ENCODE peak calls at places on chromosomes 1 and 21, in eight cellular contexts. D, Q, X, F, M, G, U and L are unnamed samples.

GRCh38 chr21:31347435-31348032 is 3.5 kb upstream of the TIAM1 start:
- DNase-seq in D (peak), Q (no peak), X (no peak), F (peak), M (peak), G (no peak), U (no peak), L (peak)

GRCh38 chr1:180881806-180882509 is 30.7 kb upstream of the KIAA1614 start:
- DNase-seq in D (peak), Q (no peak), X (peak), F (peak), M (no peak), G (no peak), U (no peak), L (peak)

GRCh38 chr1:197285526-197286217 is 17.6 kb downstream of the CRB1 start:
- DNase-seq in D (no peak), Q (no peak), X (no peak), F (no peak), M (no peak), G (no peak), U (no peak), L (no peak)

GRCh38 chr21:41778974-41779600 is 12.2 kb upstream of the RIPK4 start:
- DNase-seq in D (no peak), Q (no peak), X (no peak), F (no peak), M (no peak), G (no peak), U (no peak), L (no peak)

GRCh38 chr1:156886583-156887302 is 6.8 kb upstream of the PEAR1 start:
- DNase-seq in D (peak), Q (no peak), X (no peak), F (no peak), M (no peak), G (no peak), U (no peak), L (no peak)

GRCh38 chr1:151790940-151791651 is 796 bp upstream of the TDRKH start:
- DNase-seq in D (peak), Q (no peak), X (no peak), F (no peak), M (peak), G (no peak), U (peak), L (no peak)

GRCh38 chr1:204568576-204569206 is 52.5 kb downstream of the MDM4 start:
- DNase-seq in D (no peak), Q (no peak), X (no peak), F (no peak), M (no peak), G (no peak), U (no peak), L (no peak)

GRCh38 chr1:19765623-19766022 is 34.1 kb downstream of the TMCO4 start:
- DNase-seq in D (no peak), Q (peak), X (peak), F (peak), M (peak), G (no peak), U (no peak), L (peak)

GRCh38 chr1:168291222-168291824 is 10.6 kb downstream of the TBX19 start:
- DNase-seq in D (no peak), Q (no peak), X (no peak), F (no peak), M (no peak), G (no peak), U (no peak), L (no peak)

GRCh38 chr1:200096774-200097173 is 69.3 kb downstream of the NR5A2 start:
- DNase-seq in D (no peak), Q (no peak), X (no peak), F (no peak), M (no peak), G (no peak), U (no peak), L (no peak)

GRCh38 chr1:200442537-200443169 is 32.8 kb upstream of the ZNF281 start:
- DNase-seq in D (no peak), Q (no peak), X (no peak), F (no peak), M (no peak), G (no peak), U (no peak), L (no peak)

GRCh38 chr1:234774971-234775370 is 165.0 kb upstream of the IRF2BP2 start:
- DNase-seq in D (no peak), Q (no peak), X (no peak), F (no peak), M (peak), G (no peak), U (no peak), L (no peak)

GRCh38 chr1:26280333-26281042 is 602 bp downstream of the SH3BGRL3 start:
- DNase-seq in D (no peak), Q (no peak), X (no peak), F (peak), M (peak), G (no peak), U (no peak), L (no peak)

GRCh38 chr1:189336115-189337100 is 1141.3 kb downstream of the BRINP3 start:
- DNase-seq in D (no peak), Q (no peak), X (no peak), F (no peak), M (no peak), G (no peak), U (no peak), L (no peak)

GRCh38 chr1:222286039-222286438 is 261.9 kb downstream of the HHIPL2 start:
- DNase-seq in D (no peak), Q (no peak), X (no peak), F (no peak), M (no peak), G (no peak), U (no peak), L (no peak)

GRCh38 chr1:181508486-181509165 is 25.3 kb downstream of the CACNA1E start:
- DNase-seq in D (no peak), Q (no peak), X (no peak), F (peak), M (no peak), G (no peak), U (no peak), L (no peak)

GRCh38 chr1:45266151-45266801 is 59.9 kb upstream of the ZSWIM5 start:
- DNase-seq in D (no peak), Q (no peak), X (no peak), F (peak), M (peak), G (no peak), U (no peak), L (peak)

GRCh38 chr1:150619576-150620509 is 9.6 kb downstream of the ENSA start:
- DNase-seq in D (peak), Q (no peak), X (peak), F (peak), M (peak), G (no peak), U (no peak), L (peak)

GRCh38 chr1:5983361-5984103 is 8.7 kb downstream of the NPHP4 start:
- DNase-seq in D (no peak), Q (peak), X (peak), F (peak), M (peak), G (peak), U (no peak), L (peak)

GRCh38 chr1:27099904-27100796 is 54.8 kb downstream of the SLC9A1 start:
- DNase-seq in D (peak), Q (no peak), X (no peak), F (no peak), M (no peak), G (no peak), U (no peak), L (peak)

GRCh38 chr21:42384184-42384583 is 11.7 kb downstream of the TMPRSS3 start:
- DNase-seq in D (no peak), Q (no peak), X (no peak), F (no peak), M (no peak), G (no peak), U (no peak), L (no peak)

GRCh38 chr21:46189959-46190490 is 5.8 kb upstream of the SPATC1L start:
- DNase-seq in D (no peak), Q (no peak), X (no peak), F (no peak), M (no peak), G (no peak), U (no peak), L (no peak)

GRCh38 chr21:31335957-31336738 is 7.9 kb downstream of the TIAM1 start:
- DNase-seq in D (no peak), Q (peak), X (peak), F (peak), M (peak), G (peak), U (no peak), L (peak)

GRCh38 chr21:42746593-42747266 is 93.3 kb downstream of the PDE9A start:
- DNase-seq in D (no peak), Q (no peak), X (no peak), F (no peak), M (no peak), G (no peak), U (no peak), L (no peak)

DNA sequence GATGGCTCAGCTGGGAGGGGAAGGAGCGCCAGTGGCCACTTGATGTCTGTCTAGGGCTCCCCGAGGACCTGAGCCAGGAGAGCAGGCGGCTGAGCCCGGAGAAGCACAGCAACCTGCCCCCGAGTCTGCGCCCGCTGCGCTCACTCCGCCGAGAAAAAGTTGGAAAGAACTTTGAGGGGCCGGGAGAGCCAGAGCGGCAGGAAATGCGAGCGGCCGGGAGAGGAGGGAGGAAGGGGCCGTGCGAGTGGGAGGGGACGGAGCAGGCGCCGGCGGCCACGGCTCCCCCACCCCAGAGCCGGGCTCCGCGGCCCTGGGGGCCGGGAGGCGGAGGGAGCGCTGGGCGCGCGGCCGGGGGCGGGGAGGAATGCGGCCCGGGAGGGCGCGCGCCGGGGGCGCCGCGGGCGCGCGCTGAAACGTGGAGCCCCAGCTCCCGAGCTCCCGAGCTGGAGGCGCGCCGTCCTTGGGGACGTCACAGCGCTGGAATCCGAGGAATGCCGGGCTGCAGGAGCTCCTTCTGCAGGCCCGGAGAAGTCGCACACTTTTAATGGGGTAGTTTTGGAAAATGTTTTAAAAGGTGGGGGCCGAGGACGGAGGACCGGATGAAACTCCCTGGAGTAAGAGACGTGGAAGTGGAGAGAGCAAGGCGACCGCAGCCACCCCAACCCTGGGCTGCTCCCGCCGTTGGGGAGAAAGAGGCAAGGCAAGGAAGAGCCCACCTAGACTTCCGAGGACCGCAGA is at the start of gene PTPN14:
- DNase-seq in D (peak), Q (peak), X (peak), F (peak), M (peak), G (no peak), U (peak), L (peak)
- TF ChIP-seq CTCF in D (peak), Q (peak), X (peak), F (peak), M (peak), G (peak), U (no peak), L (peak)

GRCh38 chr21:16455978-16456377 is 726.2 kb downstream of the USP25 start:
- DNase-seq in D (no peak), Q (no peak), X (no peak), F (no peak), M (no peak), G (no peak), U (no peak), L (peak)

GRCh38 chr21:16455526-16455925 is 725.7 kb downstream of the USP25 start:
- DNase-seq in D (no peak), Q (no peak), X (no peak), F (no peak), M (no peak), G (no peak), U (no peak), L (no peak)

GRCh38 chr21:16457498-16457897 is 727.7 kb downstream of the USP25 start:
- DNase-seq in D (no peak), Q (no peak), X (no peak), F (no peak), M (no peak), G (no peak), U (no peak), L (no peak)

GRCh38 chr21:16454371-16454770 is 724.6 kb downstream of the USP25 start:
- DNase-seq in D (no peak), Q (no peak), X (no peak), F (no peak), M (no peak), G (no peak), U (no peak), L (peak)
- TF ChIP-seq CTCF in D (peak), Q (peak), X (no peak), F (no peak), M (peak), G (peak), U (no peak), L (peak)

DNA sequence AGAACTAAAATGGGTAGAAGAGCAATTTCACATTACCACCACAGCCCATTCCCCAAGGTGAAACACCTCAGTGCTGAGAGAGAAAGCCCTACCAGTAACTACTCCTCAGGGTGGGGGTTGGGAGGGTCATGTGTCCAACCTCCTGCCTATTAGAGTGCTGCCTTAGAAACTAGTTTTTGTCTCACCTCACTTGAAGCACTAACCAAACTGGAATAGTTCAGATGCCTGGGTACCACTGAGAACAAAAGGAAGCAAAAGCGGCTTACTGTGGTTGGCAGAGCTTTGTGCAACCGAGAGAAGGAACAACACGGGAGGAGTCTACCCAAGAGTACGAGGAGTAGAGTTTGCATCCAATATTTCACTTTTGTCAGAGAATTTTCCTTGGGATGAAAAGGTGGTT is 1207.5 kb upstream of the ADGRL2 start:
- DNase-seq in D (no peak), Q (no peak), X (no peak), F (no peak), M (no peak), G (no peak), U (no peak), L (no peak)
- TF ChIP-seq CTCF in D (no peak), Q (no peak), X (no peak), F (no peak), M (no peak), G (no peak), U (no peak), L (no peak)

GRCh38 chr21:36141513-36141925 is 6.6 kb downstream of the CBR3 start:
- DNase-seq in D (peak), Q (no peak), X (peak), F (peak), M (peak), G (peak), U (peak), L (peak)
- TF ChIP-seq CTCF in D (peak), Q (peak), X (peak), F (peak), M (peak), G (peak), U (peak), L (peak)

DNA sequence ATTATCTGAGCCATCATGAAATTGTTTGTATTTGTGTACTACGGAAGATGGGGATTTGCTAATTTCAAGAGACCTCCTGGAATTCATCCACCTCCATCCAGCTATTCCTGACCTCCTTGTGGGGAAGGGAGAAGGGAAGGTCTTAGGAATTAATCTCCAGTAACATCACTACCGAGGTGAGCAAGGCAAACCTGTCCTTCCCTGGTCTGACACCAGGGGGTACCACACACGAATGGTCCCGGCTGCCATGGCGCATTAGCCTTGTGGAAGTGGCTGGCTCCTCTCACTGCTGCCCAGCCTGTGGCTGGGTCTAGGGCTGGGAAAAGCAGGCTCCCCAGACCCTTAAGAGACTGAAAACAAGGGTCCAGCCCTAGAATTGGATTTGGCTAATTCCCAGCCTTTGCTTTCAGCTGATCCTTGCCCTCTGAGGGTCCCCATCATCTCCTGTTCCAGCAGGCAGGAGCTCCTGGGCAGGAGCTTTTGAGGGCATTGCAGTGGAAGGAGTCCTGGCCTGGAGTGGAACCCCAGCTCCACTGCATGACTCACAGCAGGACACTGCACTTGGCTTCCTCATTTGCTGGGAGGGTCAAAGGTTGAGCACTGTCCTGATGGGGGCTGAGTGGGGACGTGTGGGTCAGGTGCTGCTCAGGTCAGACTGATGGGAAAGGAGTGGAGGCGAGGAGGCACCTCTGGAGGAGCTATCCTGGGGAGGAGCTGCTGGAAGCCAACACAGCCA is 34.8 kb downstream of the RIMS3 start:
- DNase-seq in D (peak), Q (no peak), X (no peak), F (peak), M (peak), G (no peak), U (peak), L (peak)
- TF ChIP-seq CTCF in D (peak), Q (peak), X (peak), F (peak), M (peak), G (peak), U (peak), L (peak)

GRCh38 chr1:38615680-38616079 is 243.9 kb downstream of the RRAGC start:
- DNase-seq in D (no peak), Q (no peak), X (no peak), F (no peak), M (no peak), G (no peak), U (no peak), L (no peak)
- TF ChIP-seq CTCF in D (peak), Q (peak), X (no peak), F (peak), M (peak), G (peak), U (no peak), L (no peak)

GRCh38 chr1:89822999-89823628 is 2.3 kb downstream of the LRRC8D start:
- DNase-seq in D (no peak), Q (no peak), X (no peak), F (peak), M (no peak), G (no peak), U (no peak), L (peak)

GRCh38 chr1:89822109-89822962 is 1.5 kb downstream of the LRRC8D start:
- DNase-seq in D (peak), Q (no peak), X (no peak), F (no peak), M (no peak), G (no peak), U (no peak), L (no peak)

GRCh38 chr1:89823679-89824292 is 3.0 kb downstream of the LRRC8D start:
- DNase-seq in D (no peak), Q (no peak), X (no peak), F (no peak), M (no peak), G (no peak), U (no peak), L (no peak)

GRCh38 chr1:89820423-89821321 is at the start of gene LRRC8D:
- DNase-seq in D (peak), Q (no peak), X (no peak), F (peak), M (peak), G (no peak), U (peak), L (peak)

DNA sequence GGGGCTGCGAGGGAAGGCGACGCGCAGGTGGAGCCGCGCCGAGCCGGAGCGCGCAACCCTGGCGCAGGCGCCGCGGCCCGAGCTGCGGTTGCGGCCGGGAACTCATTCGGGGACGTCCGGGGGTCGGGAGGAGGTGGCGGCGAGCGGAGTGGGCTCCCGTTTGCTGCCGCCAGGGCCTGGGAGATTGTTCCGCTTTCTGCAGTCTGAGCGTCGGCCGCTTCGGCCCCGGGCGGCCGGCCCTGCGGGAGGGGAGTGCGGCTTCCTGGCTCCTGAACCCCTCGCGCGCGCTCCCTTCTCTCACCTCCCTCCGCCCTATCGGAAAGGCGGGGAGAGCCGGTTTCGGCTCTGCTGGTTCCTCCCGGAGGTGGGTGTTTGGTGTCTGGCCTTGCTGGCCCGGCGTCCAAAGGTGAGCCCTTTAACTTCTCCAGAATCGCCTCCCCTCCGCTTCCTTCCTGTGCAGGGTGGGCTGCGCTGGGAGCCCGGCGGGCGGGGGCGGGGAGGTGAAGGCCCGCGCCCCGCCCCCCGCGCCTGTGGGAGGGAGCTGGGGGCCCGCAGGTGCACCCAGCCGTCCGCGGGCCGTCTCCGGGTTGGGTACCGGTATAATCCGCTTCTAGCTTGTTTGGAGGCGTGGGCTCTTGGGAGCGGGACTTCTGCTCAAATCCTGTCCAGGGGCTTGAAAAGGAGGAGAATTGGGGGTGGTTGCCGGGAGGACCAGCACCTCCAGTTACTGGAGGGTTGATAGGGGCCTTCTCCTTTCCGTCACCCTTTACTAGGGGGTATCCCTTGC is 683 bp downstream of the LRRC8D start:
- DNase-seq in D (peak), Q (no peak), X (no peak), F (peak), M (no peak), G (no peak), U (peak), L (no peak)
- TF ChIP-seq CTCF in D (no peak), Q (peak), X (no peak), F (peak), M (no peak), G (no peak), U (no peak), L (peak)